ENCODE peak calls at places on chromosomes 6 and 20, in seven cellular contexts. S is SJCRH30, J is neuronal stem cell, I is mammary epithelial cell, K is heart left ventricle, V is upper lobe of right lung, E is breast epithelium. C is an unnamed sample.

GRCh38 chr6:37014667-37015066 is 9.2 kb downstream of the FGD2 start:
- DNase-seq in S (no peak), J (no peak), I (no peak), K (no peak), V (no peak), E (no peak), C (no peak)

GRCh38 chr20:51440589-51440988 is 101.9 kb downstream of the NFATC2 start:
- DNase-seq in S (no peak), J (no peak), I (no peak), K (no peak), V (no peak), E (no peak), C (no peak)

GRCh38 chr6:33944686-33945411 is 141.0 kb upstream of the MLN start:
- DNase-seq in S (no peak), J (no peak), I (no peak), K (no peak), V (no peak), E (no peak), C (no peak)

GRCh38 chr6:4872841-4873240 is 96.6 kb downstream of the CDYL start:
- DNase-seq in S (no peak), J (no peak), I (peak; percentile 43), K (no peak), V (no peak), E (no peak), C (no peak)

GRCh38 chr6:151054304-151054703 is 185.5 kb upstream of the AKAP12 start:
- DNase-seq in S (no peak), J (no peak), I (no peak), K (no peak), V (no peak), E (no peak), C (no peak)

GRCh38 chr20:36173451-36173933 is 19.0 kb downstream of the EPB41L1 start:
- DNase-seq in S (peak; percentile 85), J (peak; percentile 90), I (no peak), K (peak; percentile 56), V (no peak), E (no peak), C (no peak)

GRCh38 chr6:131597448-131597847 is 24.4 kb downstream of the ARG1 start:
- DNase-seq in S (no peak), J (no peak), I (no peak), K (no peak), V (no peak), E (no peak), C (no peak)

GRCh38 chr20:6120491-6120988 is 2.3 kb downstream of the FERMT1 start:
- DNase-seq in S (no peak), J (no peak), I (no peak), K (no peak), V (no peak), E (no peak), C (no peak)

GRCh38 chr20:57170343-57170742 is 96.1 kb downstream of the BMP7 start:
- DNase-seq in S (no peak), J (no peak), I (no peak), K (no peak), V (no peak), E (no peak), C (no peak)

GRCh38 chr20:25470045-25470444 is 62.6 kb downstream of the GINS1 start:
- DNase-seq in S (peak; percentile 31), J (peak; percentile 23), I (peak; percentile 18), K (no peak), V (no peak), E (no peak), C (no peak)

GRCh38 chr20:29079769-29080690 is 2177.4 kb upstream of the DEFB115 start:
- DNase-seq in S (peak; percentile 53), J (no peak), I (no peak), K (peak; percentile 37), V (no peak), E (no peak), C (no peak)

GRCh38 chr20:63433756-63434531 is 38.5 kb downstream of the KCNQ2 start:
- DNase-seq in S (no peak), J (no peak), I (no peak), K (no peak), V (no peak), E (no peak), C (no peak)

GRCh38 chr6:42369568-42369967 is 82.2 kb downstream of the TRERF1 start:
- DNase-seq in S (no peak), J (no peak), I (peak; percentile 6), K (no peak), V (no peak), E (no peak), C (no peak)

GRCh38 chr6:83086751-83087150 is 19.3 kb downstream of the DOP1A start:
- DNase-seq in S (no peak), J (no peak), I (no peak), K (no peak), V (no peak), E (no peak), C (no peak)

GRCh38 chr20:62405981-62406513 is 1.0 kb downstream of the CABLES2 start:
- DNase-seq in S (no peak), J (no peak), I (no peak), K (no peak), V (no peak), E (no peak), C (no peak)

GRCh38 chr6:79632580-79632979 is 1.5 kb downstream of the SH3BGRL2 start:
- DNase-seq in S (no peak), J (no peak), I (no peak), K (no peak), V (no peak), E (no peak), C (no peak)

GRCh38 chr6:72182337-72183246 is 296.2 kb downstream of the RIMS1 start:
- DNase-seq in S (no peak), J (peak; percentile 58), I (peak; percentile 73), K (no peak), V (peak; percentile 84), E (peak; percentile 57), C (peak; percentile 25)

GRCh38 chr20:63118303-63118670 is 97.6 kb downstream of the YTHDF1 start:
- DNase-seq in S (no peak), J (no peak), I (no peak), K (peak; percentile 22), V (no peak), E (no peak), C (no peak)

GRCh38 chr6:22112490-22112889 is 184.3 kb downstream of the PRL start:
- DNase-seq in S (no peak), J (no peak), I (peak; percentile 18), K (no peak), V (no peak), E (no peak), C (no peak)
- H3K27ac ChIP-seq in S (no peak overlapping the region), J (no peak overlapping the region), I (no peak overlapping the region), K (no peak overlapping the region), V (no peak overlapping the region), E (no peak overlapping the region), C (no peak overlapping the region)

GRCh38 chr6:153056308-153056707 is 53.8 kb upstream of the MTRF1L start:
- DNase-seq in S (no peak), J (no peak), I (peak; percentile 33), K (no peak), V (no peak), E (no peak), C (no peak)

GRCh38 chr6:153059311-153059710 is 56.8 kb upstream of the MTRF1L start:
- DNase-seq in S (no peak), J (no peak), I (no peak), K (no peak), V (no peak), E (no peak), C (no peak)

GRCh38 chr6:153058909-153059308 is 56.4 kb upstream of the MTRF1L start:
- DNase-seq in S (no peak), J (no peak), I (no peak), K (no peak), V (no peak), E (no peak), C (no peak)

GRCh38 chr6:153059757-153060156 is 57.2 kb upstream of the MTRF1L start:
- DNase-seq in S (no peak), J (no peak), I (no peak), K (no peak), V (no peak), E (no peak), C (no peak)

DNA sequence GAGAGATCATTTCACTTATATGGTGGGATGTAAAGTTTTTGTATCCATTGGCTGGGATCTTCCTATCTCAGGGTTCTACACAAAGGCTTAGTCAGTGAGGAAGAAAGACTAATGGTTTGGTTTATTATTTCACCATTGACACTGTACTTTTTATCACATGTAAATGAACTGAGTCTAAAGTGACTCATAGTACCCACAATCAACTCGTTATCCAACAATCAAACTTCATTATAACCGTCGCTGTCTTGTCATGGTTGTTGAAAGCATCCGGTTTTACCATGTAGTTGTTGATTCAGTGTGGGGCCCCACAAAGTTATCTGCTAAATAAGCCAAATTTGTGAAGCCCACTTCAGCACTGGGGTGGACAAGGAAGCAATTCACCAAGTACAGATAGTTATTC is 55.8 kb upstream of the MTRF1L start:
- DNase-seq in S (no peak), J (no peak), I (peak; percentile 78), K (no peak), V (no peak), E (no peak), C (no peak)
- H3K27ac ChIP-seq in S (no peak overlapping the region), J (no peak overlapping the region), I (peak overlapping the region; percentile 24), K (no peak overlapping the region), V (no peak overlapping the region), E (no peak overlapping the region), C (no peak overlapping the region)

DNA sequence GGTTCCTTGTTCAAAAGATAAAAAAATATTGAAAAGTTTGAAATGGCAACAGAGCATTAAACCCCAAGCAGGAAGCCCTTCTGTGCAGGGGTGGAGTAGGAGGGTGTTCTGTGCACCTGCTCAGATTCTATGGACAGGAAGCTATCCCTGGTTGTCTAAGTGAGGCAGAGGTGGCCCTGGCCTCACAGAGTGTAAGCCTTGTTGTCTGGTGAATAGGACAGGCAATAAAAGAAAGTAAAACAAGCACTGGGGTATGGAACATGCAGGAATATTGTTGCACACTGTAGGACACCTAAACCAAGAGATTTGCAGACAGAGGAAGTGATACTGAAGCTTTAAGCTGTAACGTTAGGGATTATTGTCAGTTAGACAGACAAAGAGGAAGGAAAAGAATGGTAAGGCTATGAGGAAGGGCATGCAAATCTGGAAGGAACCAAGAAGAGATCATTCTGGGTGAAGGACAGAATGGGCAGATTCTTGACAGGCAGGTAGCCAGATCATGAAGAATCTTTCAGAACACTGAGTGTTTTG is 66.8 kb downstream of the TBC1D7 start:
- DNase-seq in S (no peak), J (no peak), I (no peak), K (no peak), V (no peak), E (no peak), C (no peak)
- H3K27ac ChIP-seq in S (no peak overlapping the region), J (no peak overlapping the region), I (no peak overlapping the region), K (no peak overlapping the region), V (no peak overlapping the region), E (no peak overlapping the region), C (peak overlapping the region; percentile 5)

GRCh38 chr6:143224516-143224915 is 163.8 kb downstream of the AIG1 start:
- DNase-seq in S (no peak), J (no peak), I (peak; percentile 54), K (no peak), V (no peak), E (no peak), C (no peak)

GRCh38 chr6:143225929-143226328 is 165.2 kb downstream of the AIG1 start:
- DNase-seq in S (no peak), J (no peak), I (peak; percentile 91), K (no peak), V (no peak), E (no peak), C (no peak)

GRCh38 chr6:143222310-143222709 is 161.6 kb downstream of the AIG1 start:
- DNase-seq in S (no peak), J (no peak), I (no peak), K (no peak), V (no peak), E (no peak), C (no peak)

GRCh38 chr6:143222758-143223334 is 162.2 kb downstream of the AIG1 start:
- DNase-seq in S (no peak), J (no peak), I (no peak), K (no peak), V (no peak), E (no peak), C (no peak)

GRCh38 chr6:143223895-143224294 is 163.2 kb downstream of the AIG1 start:
- DNase-seq in S (peak; percentile 32), J (peak; percentile 4), I (no peak), K (peak; percentile 76), V (no peak), E (no peak), C (no peak)
- H3K27ac ChIP-seq in S (no peak overlapping the region), J (no peak overlapping the region), I (peak overlapping the region; percentile 93), K (peak overlapping the region; percentile 78), V (no peak overlapping the region), E (no peak overlapping the region), C (no peak overlapping the region)